ENCODE peak calls at places on chromosomes 12 and 14, in six cellular contexts. One of them, this sample, is unnamed.
A peak's percentile ranks its signal among the peaks of the same experiment; 100 is the strongest.

GRCh38 chr14:20472566-20473206 is 3.5 kb downstream of the PNP start:
- DNase-seq in caudate nucleus: no peak
- DNase-seq in lower lobe of right lung: no peak
- DNase-seq in tibial nerve: no peak
- DNase-seq in spleen: no peak
- DNase-seq in GM23338: no peak
- DNase-seq in this sample: no peak

GRCh38 chr12:64147011-64147671 is 75.0 kb downstream of the KICS2 start:
- DNase-seq in caudate nucleus: no peak
- DNase-seq in lower lobe of right lung: no peak
- DNase-seq in tibial nerve: no peak
- DNase-seq in spleen: no peak
- DNase-seq in GM23338: no peak
- DNase-seq in this sample: no peak

GRCh38 chr14:30210630-30211029 is 283.0 kb upstream of the PRKD1 start:
- DNase-seq in caudate nucleus: no peak
- DNase-seq in lower lobe of right lung: no peak
- DNase-seq in tibial nerve: no peak
- DNase-seq in spleen: no peak
- DNase-seq in GM23338: no peak
- DNase-seq in this sample: no peak

GRCh38 chr12:67957383-67957782 is 31.9 kb upstream of the IFNG-AS1 start:
- DNase-seq in caudate nucleus: no peak
- DNase-seq in lower lobe of right lung: peak; percentile 36
- DNase-seq in tibial nerve: no peak
- DNase-seq in spleen: no peak
- DNase-seq in GM23338: no peak
- DNase-seq in this sample: no peak

GRCh38 chr14:60311417-60311816 is 62.4 kb downstream of the PPM1A start:
- DNase-seq in caudate nucleus: no peak
- DNase-seq in lower lobe of right lung: no peak
- DNase-seq in tibial nerve: no peak
- DNase-seq in spleen: no peak
- DNase-seq in GM23338: no peak
- DNase-seq in this sample: no peak

GRCh38 chr14:82009076-82009475 is 475.4 kb upstream of the SEL1L start:
- DNase-seq in caudate nucleus: no peak
- DNase-seq in lower lobe of right lung: no peak
- DNase-seq in tibial nerve: no peak
- DNase-seq in spleen: no peak
- DNase-seq in GM23338: peak; percentile 67
- DNase-seq in this sample: no peak

GRCh38 chr12:69167648-69168165 is 71.7 kb upstream of the CPSF6 start:
- DNase-seq in caudate nucleus: no peak
- DNase-seq in lower lobe of right lung: no peak
- DNase-seq in tibial nerve: no peak
- DNase-seq in spleen: no peak
- DNase-seq in GM23338: peak; percentile 53
- DNase-seq in this sample: no peak

GRCh38 chr12:16564675-16565074 is 41.3 kb downstream of the LMO3 start:
- DNase-seq in caudate nucleus: no peak
- DNase-seq in lower lobe of right lung: no peak
- DNase-seq in tibial nerve: no peak
- DNase-seq in spleen: no peak
- DNase-seq in GM23338: no peak
- DNase-seq in this sample: no peak

GRCh38 chr14:53783256-53783655 is 173.4 kb downstream of the BMP4 start:
- DNase-seq in caudate nucleus: no peak
- DNase-seq in lower lobe of right lung: no peak
- DNase-seq in tibial nerve: no peak
- DNase-seq in spleen: no peak
- DNase-seq in GM23338: no peak
- DNase-seq in this sample: no peak

GRCh38 chr12:59100585-59100984 is 180.3 kb upstream of the LRIG3 start:
- DNase-seq in caudate nucleus: no peak
- DNase-seq in lower lobe of right lung: no peak
- DNase-seq in tibial nerve: no peak
- DNase-seq in spleen: no peak
- DNase-seq in GM23338: no peak
- DNase-seq in this sample: no peak

GRCh38 chr12:92722897-92723296 is 20.1 kb downstream of the PLEKHG7 start:
- DNase-seq in caudate nucleus: no peak
- DNase-seq in lower lobe of right lung: no peak
- DNase-seq in tibial nerve: no peak
- DNase-seq in spleen: no peak
- DNase-seq in GM23338: no peak
- DNase-seq in this sample: no peak

GRCh38 chr12:31880340-31880739 is 78.9 kb upstream of the RESF1 start:
- DNase-seq in caudate nucleus: no peak
- DNase-seq in lower lobe of right lung: no peak
- DNase-seq in tibial nerve: no peak
- DNase-seq in spleen: no peak
- DNase-seq in GM23338: no peak
- DNase-seq in this sample: no peak

GRCh38 chr12:122987086-122987951 is 6.8 kb downstream of the ARL6IP4 start:
- DNase-seq in caudate nucleus: no peak
- DNase-seq in lower lobe of right lung: no peak
- DNase-seq in tibial nerve: no peak
- DNase-seq in spleen: peak; percentile 69
- DNase-seq in GM23338: no peak
- DNase-seq in this sample: no peak

GRCh38 chr12:107356266-107356936 is 263.1 kb upstream of the CRY1 start:
- DNase-seq in caudate nucleus: no peak
- DNase-seq in lower lobe of right lung: no peak
- DNase-seq in tibial nerve: no peak
- DNase-seq in spleen: no peak
- DNase-seq in GM23338: no peak
- DNase-seq in this sample: no peak

GRCh38 chr12:104750061-104750460 is 208.0 kb downstream of the SLC41A2 start:
- DNase-seq in caudate nucleus: no peak
- DNase-seq in lower lobe of right lung: peak; percentile 63
- DNase-seq in tibial nerve: no peak
- DNase-seq in spleen: peak; percentile 76
- DNase-seq in GM23338: no peak
- DNase-seq in this sample: no peak

GRCh38 chr14:20614038-20614840 is 23.1 kb upstream of the RNASE12 start:
- DNase-seq in caudate nucleus: peak; percentile 56
- DNase-seq in lower lobe of right lung: no peak
- DNase-seq in tibial nerve: no peak
- DNase-seq in spleen: no peak
- DNase-seq in GM23338: no peak
- DNase-seq in this sample: no peak

GRCh38 chr12:127334924-127335644 is 931.9 kb upstream of the TMEM132C start:
- DNase-seq in caudate nucleus: no peak
- DNase-seq in lower lobe of right lung: no peak
- DNase-seq in tibial nerve: no peak
- DNase-seq in spleen: no peak
- DNase-seq in GM23338: no peak
- DNase-seq in this sample: no peak

DNA sequence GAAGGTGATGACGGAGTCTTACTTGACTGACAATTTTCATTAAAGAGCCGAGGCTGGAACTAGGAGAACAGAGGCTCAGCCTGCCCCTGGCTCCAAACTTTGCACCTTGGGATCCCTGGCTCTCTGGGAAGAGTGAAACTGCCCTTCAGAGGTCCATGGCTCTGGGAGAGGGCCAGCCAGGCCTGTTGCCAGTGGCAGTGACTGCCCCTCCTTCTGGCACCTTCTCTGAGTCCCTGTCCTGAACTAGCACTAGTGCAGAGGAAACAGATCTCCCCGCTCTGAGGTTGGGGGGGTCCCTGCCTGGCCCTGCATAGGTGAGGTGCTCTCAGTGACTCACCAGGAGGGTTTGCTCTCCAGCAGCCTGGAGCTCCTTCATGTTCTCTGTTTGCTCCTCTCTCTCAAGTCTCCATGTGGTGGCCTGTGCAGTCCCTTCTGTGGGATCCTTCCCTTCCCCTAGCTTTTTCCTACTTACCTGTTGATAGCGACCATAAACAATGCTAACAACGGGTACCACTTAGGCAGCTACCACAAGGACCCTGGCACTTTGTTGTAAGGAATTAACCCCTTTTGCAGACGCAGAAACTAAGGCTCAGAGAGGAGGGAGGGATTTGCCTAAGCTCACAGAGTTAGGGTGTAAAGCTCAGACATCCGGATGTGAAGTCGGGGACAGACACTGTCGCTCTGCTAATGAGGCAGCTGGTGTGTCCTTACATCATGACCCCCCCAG is 22.4 kb downstream of the FAM222A start:
- DNase-seq in caudate nucleus: no peak
- DNase-seq in lower lobe of right lung: peak; percentile 11
- DNase-seq in tibial nerve: peak; percentile 0
- DNase-seq in spleen: no peak
- DNase-seq in GM23338: no peak
- DNase-seq in this sample: no peak
- H3K27ac ChIP-seq in caudate nucleus: no peak overlapping the region
- H3K27ac ChIP-seq in lower lobe of right lung: no peak overlapping the region
- H3K27ac ChIP-seq in tibial nerve: no peak overlapping the region
- H3K27ac ChIP-seq in spleen: no peak overlapping the region
- H3K27ac ChIP-seq in GM23338: no peak overlapping the region
- H3K27ac ChIP-seq in this sample: peak overlapping the region; percentile 55

GRCh38 chr12:6229823-6230222 is 29.6 kb downstream of the CD9 start:
- DNase-seq in caudate nucleus: peak; percentile 68
- DNase-seq in lower lobe of right lung: peak; percentile 65
- DNase-seq in tibial nerve: peak; percentile 48
- DNase-seq in spleen: peak; percentile 79
- DNase-seq in GM23338: no peak
- DNase-seq in this sample: peak; percentile 58
- H3K27ac ChIP-seq in caudate nucleus: peak overlapping the region; percentile 95
- H3K27ac ChIP-seq in lower lobe of right lung: peak overlapping the region; percentile 83
- H3K27ac ChIP-seq in tibial nerve: peak overlapping the region; percentile 79
- H3K27ac ChIP-seq in spleen: peak overlapping the region; percentile 54
- H3K27ac ChIP-seq in GM23338: peak overlapping the region; percentile 50
- H3K27ac ChIP-seq in this sample: peak overlapping the region; percentile 96

DNA sequence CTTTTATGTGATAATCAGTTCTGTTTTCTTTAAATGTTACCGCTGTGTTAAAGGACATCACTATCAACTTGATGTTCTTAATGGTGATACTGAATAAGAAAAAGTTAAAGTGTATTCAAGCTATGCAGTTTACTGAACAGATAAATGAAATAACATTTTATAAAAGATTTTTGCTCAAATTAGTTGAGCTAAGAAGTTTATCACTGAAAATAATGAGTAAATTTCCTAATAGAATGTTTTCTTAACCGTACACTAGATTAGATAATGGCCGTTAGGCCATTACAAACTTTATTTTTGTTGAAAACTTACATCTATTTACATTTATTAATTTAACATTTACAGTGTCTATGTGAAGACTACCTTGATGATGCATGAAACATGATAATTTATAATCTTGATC is 25.0 kb downstream of the ATF7IP start:
- DNase-seq in caudate nucleus: no peak
- DNase-seq in lower lobe of right lung: no peak
- DNase-seq in tibial nerve: no peak
- DNase-seq in spleen: no peak
- DNase-seq in GM23338: no peak
- DNase-seq in this sample: no peak
- H3K27ac ChIP-seq in caudate nucleus: no peak overlapping the region
- H3K27ac ChIP-seq in lower lobe of right lung: no peak overlapping the region
- H3K27ac ChIP-seq in tibial nerve: peak overlapping the region; percentile 34
- H3K27ac ChIP-seq in spleen: peak overlapping the region; percentile 78
- H3K27ac ChIP-seq in GM23338: peak overlapping the region; percentile 7
- H3K27ac ChIP-seq in this sample: no peak overlapping the region

GRCh38 chr12:54082402-54082892 is 28.8 kb downstream of the HOXC4 start:
- DNase-seq in caudate nucleus: no peak
- DNase-seq in lower lobe of right lung: no peak
- DNase-seq in tibial nerve: no peak
- DNase-seq in spleen: peak; percentile 83
- DNase-seq in GM23338: peak; percentile 46
- DNase-seq in this sample: no peak
- H3K27ac ChIP-seq in caudate nucleus: no peak overlapping the region
- H3K27ac ChIP-seq in lower lobe of right lung: no peak overlapping the region
- H3K27ac ChIP-seq in tibial nerve: peak overlapping the region; percentile 83
- H3K27ac ChIP-seq in spleen: peak overlapping the region; percentile 84
- H3K27ac ChIP-seq in GM23338: no peak overlapping the region
- H3K27ac ChIP-seq in this sample: no peak overlapping the region

DNA sequence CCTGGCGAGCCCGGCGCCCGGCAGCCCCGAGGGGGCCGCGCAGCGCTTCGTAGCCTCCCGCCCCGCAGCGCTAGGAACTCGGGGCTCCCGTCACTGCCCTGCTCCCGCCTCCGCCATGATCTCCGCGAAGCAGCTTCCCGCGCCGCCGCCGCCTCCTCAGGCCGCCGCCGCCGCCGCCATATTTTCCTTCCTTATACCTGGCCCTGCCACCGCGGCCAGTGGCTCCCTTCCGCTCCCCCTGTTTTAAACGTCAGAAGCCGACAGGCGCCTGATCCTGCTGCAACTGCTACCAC is 286 bp downstream of the PPP4R3A start:
- DNase-seq in caudate nucleus: no peak
- DNase-seq in lower lobe of right lung: no peak
- DNase-seq in tibial nerve: no peak
- DNase-seq in spleen: no peak
- DNase-seq in GM23338: no peak
- DNase-seq in this sample: no peak
- H3K27ac ChIP-seq in caudate nucleus: peak overlapping the region; percentile 97
- H3K27ac ChIP-seq in lower lobe of right lung: peak overlapping the region; percentile 100
- H3K27ac ChIP-seq in tibial nerve: peak overlapping the region; percentile 99
- H3K27ac ChIP-seq in spleen: peak overlapping the region; percentile 99
- H3K27ac ChIP-seq in GM23338: peak overlapping the region; percentile 100
- H3K27ac ChIP-seq in this sample: peak overlapping the region; percentile 96

GRCh38 chr12:56021882-56022497 is 1.1 kb downstream of the IKZF4 start:
- DNase-seq in caudate nucleus: no peak
- DNase-seq in lower lobe of right lung: no peak
- DNase-seq in tibial nerve: no peak
- DNase-seq in spleen: no peak
- DNase-seq in GM23338: no peak
- DNase-seq in this sample: no peak
- H3K27ac ChIP-seq in caudate nucleus: no peak overlapping the region
- H3K27ac ChIP-seq in lower lobe of right lung: peak overlapping the region; percentile 46
- H3K27ac ChIP-seq in tibial nerve: peak overlapping the region; percentile 79
- H3K27ac ChIP-seq in spleen: peak overlapping the region; percentile 73
- H3K27ac ChIP-seq in GM23338: no peak overlapping the region
- H3K27ac ChIP-seq in this sample: no peak overlapping the region

DNA sequence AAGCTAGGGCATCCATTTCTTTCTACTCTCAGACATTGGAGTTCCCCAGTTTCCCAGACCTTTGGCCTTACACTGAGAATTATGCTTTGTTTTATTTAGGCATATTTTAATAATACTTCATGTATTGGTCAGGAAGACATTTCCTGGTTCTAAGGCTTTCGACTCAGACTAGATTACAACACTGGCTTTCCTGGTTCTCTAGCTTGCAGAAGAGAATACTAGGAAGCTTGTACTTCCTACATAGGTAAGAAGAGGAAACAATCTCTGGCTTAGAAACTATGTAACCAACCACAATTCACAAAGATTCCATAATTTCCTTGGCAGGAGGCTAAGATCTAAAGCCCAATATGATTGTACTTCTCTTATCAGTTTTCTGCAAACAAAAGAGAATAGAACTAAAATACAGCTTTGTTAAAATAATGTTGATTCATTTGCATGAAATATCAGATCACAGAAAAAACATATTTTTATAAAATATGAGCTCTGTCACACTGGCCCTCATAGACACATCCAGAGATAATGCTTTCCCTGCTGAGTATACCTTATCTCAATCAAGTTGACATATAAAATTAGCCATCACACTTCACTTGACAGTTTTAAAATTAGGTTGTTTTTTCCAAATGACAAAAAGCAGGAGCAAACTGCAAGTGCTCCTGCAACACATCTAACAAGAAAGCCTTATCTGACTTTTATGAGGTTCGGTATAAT is 30.5 kb downstream of the CLEC2D start:
- DNase-seq in caudate nucleus: no peak
- DNase-seq in lower lobe of right lung: no peak
- DNase-seq in tibial nerve: no peak
- DNase-seq in spleen: no peak
- DNase-seq in GM23338: no peak
- DNase-seq in this sample: no peak
- H3K27ac ChIP-seq in caudate nucleus: no peak overlapping the region
- H3K27ac ChIP-seq in lower lobe of right lung: no peak overlapping the region
- H3K27ac ChIP-seq in tibial nerve: no peak overlapping the region
- H3K27ac ChIP-seq in spleen: peak overlapping the region; percentile 20
- H3K27ac ChIP-seq in GM23338: no peak overlapping the region
- H3K27ac ChIP-seq in this sample: no peak overlapping the region